ENCODE peak calls at places on chromosome 3, in seven cellular contexts. T, Q, X, W, K, F and J are unnamed samples.

GRCh38 chr3:73255609-73256029 is 194.2 kb downstream of the EBLN2 start:
- DNase-seq in T (no peak), Q (peak), X (no peak), W (peak), K (peak), F (no peak), J (no peak)

GRCh38 chr3:136956994-136957393 is 789 bp upstream of the IL20RB start:
- DNase-seq in T (no peak), Q (no peak), X (no peak), W (no peak), K (no peak), F (no peak), J (no peak)

GRCh38 chr3:197750863-197751737 is 1.4 kb downstream of the FYTTD1 start:
- DNase-seq in T (peak), Q (no peak), X (peak), W (peak), K (peak), F (peak), J (no peak)

GRCh38 chr3:126100688-126101301 is 16.9 kb upstream of the SLC41A3 start:
- DNase-seq in T (peak), Q (peak), X (peak), W (no peak), K (no peak), F (no peak), J (no peak)

GRCh38 chr3:65575376-65575840 is 463.3 kb downstream of the MAGI1 start:
- DNase-seq in T (no peak), Q (peak), X (no peak), W (no peak), K (peak), F (no peak), J (peak)

GRCh38 chr3:31743690-31744089 is 211.0 kb downstream of the STT3B start:
- DNase-seq in T (no peak), Q (no peak), X (no peak), W (no peak), K (peak), F (no peak), J (peak)

GRCh38 chr3:128625409-128625945 is 25.1 kb downstream of the RPN1 start:
- DNase-seq in T (no peak), Q (no peak), X (no peak), W (no peak), K (no peak), F (no peak), J (no peak)

GRCh38 chr3:142828703-142829304 is 60.1 kb downstream of the PCOLCE2 start:
- DNase-seq in T (peak), Q (peak), X (peak), W (peak), K (peak), F (peak), J (peak)

GRCh38 chr3:137988982-137989381 is 21.0 kb upstream of the CLDN18 start:
- DNase-seq in T (peak), Q (no peak), X (no peak), W (peak), K (no peak), F (no peak), J (no peak)

GRCh38 chr3:160006282-160007163 is 17.9 kb downstream of the IL12A start:
- DNase-seq in T (peak), Q (peak), X (no peak), W (peak), K (peak), F (no peak), J (peak)

GRCh38 chr3:29265673-29266072 is 15.2 kb upstream of the RBMS3 start:
- DNase-seq in T (no peak), Q (no peak), X (no peak), W (no peak), K (no peak), F (no peak), J (no peak)

GRCh38 chr3:43695443-43695842 is 4.7 kb downstream of the ABHD5 start:
- DNase-seq in T (no peak), Q (peak), X (no peak), W (no peak), K (peak), F (no peak), J (no peak)

GRCh38 chr3:178634975-178635374 is 98.7 kb downstream of the KCNMB2 start:
- DNase-seq in T (no peak), Q (no peak), X (no peak), W (no peak), K (no peak), F (no peak), J (no peak)

GRCh38 chr3:171875923-171876412 is 32.8 kb downstream of the TMEM212 start:
- DNase-seq in T (no peak), Q (no peak), X (no peak), W (peak), K (peak), F (no peak), J (peak)

GRCh38 chr3:46266598-46266997 is 24.3 kb downstream of the CCR3 start:
- DNase-seq in T (no peak), Q (no peak), X (no peak), W (no peak), K (no peak), F (no peak), J (no peak)

GRCh38 chr3:177569823-177570657 is 372.8 kb upstream of the TBL1XR1 start:
- DNase-seq in T (no peak), Q (peak), X (no peak), W (no peak), K (no peak), F (no peak), J (no peak)

GRCh38 chr3:95310560-95310959 is 1247.7 kb downstream of the NSUN3 start:
- DNase-seq in T (no peak), Q (no peak), X (no peak), W (no peak), K (no peak), F (no peak), J (no peak)
- H3K4me3 ChIP-seq in T (no peak), Q (no peak), X (no peak), W (no peak), K (no peak), F (no peak), J (no peak)

GRCh38 chr3:60743631-60744164 is 507.6 kb downstream of the FHIT start:
- DNase-seq in T (no peak), Q (no peak), X (no peak), W (no peak), K (no peak), F (no peak), J (no peak)
- TF ChIP-seq CTCF in T (no peak), Q (no peak), X (no peak), W (no peak), K (no peak), F (no peak), J (no peak)

DNA sequence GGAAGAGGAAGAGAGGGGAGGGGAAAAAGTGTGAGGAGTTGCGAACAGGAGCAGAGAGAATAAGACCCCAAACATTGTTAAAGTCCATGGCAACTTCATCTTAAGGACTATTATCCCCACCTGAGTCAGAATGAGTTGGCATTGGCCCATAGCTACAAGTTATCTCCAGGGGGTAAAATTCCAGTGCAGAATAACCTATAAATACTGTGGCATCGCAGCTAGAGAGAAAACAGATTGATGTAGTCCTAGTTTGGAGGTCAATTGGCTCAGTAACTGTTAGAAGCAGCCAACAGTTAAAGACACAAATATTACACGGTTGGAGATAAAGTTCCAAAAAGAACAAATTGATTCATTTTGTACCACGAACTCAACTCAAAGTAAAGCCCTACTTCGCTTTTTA is 313.9 kb upstream of the CCDC54 start:
- DNase-seq in T (no peak), Q (no peak), X (no peak), W (no peak), K (peak), F (no peak), J (no peak)
- H3K4me3 ChIP-seq in T (no peak), Q (no peak), X (no peak), W (no peak), K (no peak), F (no peak), J (no peak)

DNA sequence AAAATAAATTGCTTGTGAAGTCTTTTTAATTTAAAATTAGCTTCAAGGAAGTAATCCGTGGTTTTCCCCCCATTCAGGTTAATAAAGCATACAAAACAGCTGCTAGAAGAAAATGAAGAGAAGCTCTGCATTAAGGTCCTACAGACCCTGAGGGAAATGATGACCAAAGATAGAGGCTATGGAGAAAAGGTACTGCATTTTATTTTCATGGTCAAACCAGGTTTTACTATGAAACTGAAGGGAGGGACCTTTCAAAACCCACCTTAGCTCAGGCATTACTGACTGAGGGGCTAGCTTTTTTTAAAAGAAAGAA is 218.5 kb downstream of the ITPR1 start:
- DNase-seq in T (no peak), Q (no peak), X (no peak), W (no peak), K (no peak), F (no peak), J (no peak)
- TF ChIP-seq CTCF in T (no peak), Q (no peak), X (no peak), W (no peak), K (no peak), F (no peak), J (no peak)

GRCh38 chr3:192915724-192916123 is 1.9 kb downstream of the MB21D2 start:
- DNase-seq in T (peak), Q (no peak), X (no peak), W (no peak), K (peak), F (no peak), J (no peak)

GRCh38 chr3:192916455-192917257 is 1.0 kb downstream of the MB21D2 start:
- DNase-seq in T (peak), Q (no peak), X (peak), W (peak), K (peak), F (peak), J (no peak)

GRCh38 chr3:192913540-192913939 is 4.1 kb downstream of the MB21D2 start:
- DNase-seq in T (no peak), Q (no peak), X (no peak), W (no peak), K (no peak), F (no peak), J (no peak)

GRCh38 chr3:192915306-192915705 is 2.4 kb downstream of the MB21D2 start:
- DNase-seq in T (peak), Q (peak), X (no peak), W (peak), K (peak), F (no peak), J (no peak)

GRCh38 chr3:192914873-192915272 is 2.8 kb downstream of the MB21D2 start:
- DNase-seq in T (peak), Q (no peak), X (no peak), W (no peak), K (no peak), F (no peak), J (no peak)
- H3K4me3 ChIP-seq in T (peak), Q (peak), X (no peak), W (no peak), K (no peak), F (no peak), J (no peak)

DNA sequence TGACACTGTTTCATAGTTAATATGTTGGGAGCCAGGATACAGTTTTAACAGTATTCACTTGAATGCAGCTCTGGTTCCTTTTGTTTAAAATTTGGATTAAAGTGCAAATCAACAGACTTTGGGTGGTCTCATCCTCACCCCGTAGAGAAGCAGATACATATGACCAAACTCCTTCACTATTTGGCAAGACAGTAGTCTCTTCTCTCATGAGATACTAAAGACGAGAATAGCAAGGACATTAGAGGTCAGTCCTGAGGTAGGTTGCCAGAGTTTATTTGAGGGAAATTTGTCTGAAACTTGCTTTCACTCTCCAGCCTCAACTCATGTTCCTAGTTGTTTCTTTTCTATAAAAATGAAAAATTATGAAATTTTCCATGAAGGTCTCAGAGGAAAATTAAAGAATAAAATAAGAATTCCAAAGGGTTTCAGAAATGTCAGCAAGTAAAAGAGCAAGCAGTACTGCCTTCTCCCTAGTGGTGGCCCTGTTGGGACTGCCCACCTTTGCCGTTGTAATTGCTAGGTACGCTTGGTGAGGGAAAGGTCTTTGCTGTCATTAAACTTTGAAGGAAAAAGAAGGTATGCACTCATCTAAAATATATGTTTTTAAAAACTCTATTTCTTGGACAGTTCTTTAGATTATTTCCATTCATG is 111.2 kb downstream of the CMSS1 start:
- DNase-seq in T (no peak), Q (no peak), X (no peak), W (no peak), K (no peak), F (no peak), J (no peak)
- TF ChIP-seq CTCF in T (no peak), Q (peak), X (peak), W (peak), K (peak), F (no peak), J (no peak)